ENCODE peak calls at places on chromosomes 13 and 19, in five cellular contexts. U, S, M, J and Q are unnamed samples.

GRCh38 chr13:24362435-24362951 is 53.1 kb downstream of the C1QTNF9 start:
- DNase-seq in J (no peak), S (no peak), M (no peak), U (no peak), Q (no peak)

GRCh38 chr19:11380653-11381534 is 3.2 kb downstream of the EPOR start:
- DNase-seq in S (peak; percentile 95), J (peak; percentile 95), U (peak; percentile 97), M (peak; percentile 98), Q (peak; percentile 65)

GRCh38 chr19:55678121-55678671 is 3.2 kb downstream of the EPN1 start:
- DNase-seq in J (peak; percentile 88), U (no peak), S (no peak), M (no peak), Q (no peak)

GRCh38 chr19:33212773-33213172 is 12.9 kb downstream of the SLC7A10 start:
- DNase-seq in S (peak; percentile 25), U (no peak), M (no peak), J (no peak), Q (no peak)

GRCh38 chr19:58519087-58519354 is 589 bp downstream of the ZBTB45 start:
- DNase-seq in M (peak; percentile 73), J (no peak), U (no peak), S (peak; percentile 88), Q (peak; percentile 64)

GRCh38 chr19:38869160-38869835 is 8.8 kb downstream of the RINL start:
- DNase-seq in M (no peak), U (no peak), S (peak; percentile 47), J (no peak), Q (no peak)

GRCh38 chr19:58229255-58229639 is 533 bp downstream of the ZNF544 start:
- DNase-seq in J (no peak), U (no peak), S (peak; percentile 44), M (peak; percentile 30), Q (peak; percentile 61)

GRCh38 chr19:43564800-43565199 is 10.5 kb downstream of the XRCC1 start:
- DNase-seq in J (no peak), S (no peak), M (no peak), U (no peak), Q (no peak)

GRCh38 chr19:51016798-51017683 is 2.5 kb downstream of the KLK10 start:
- DNase-seq in J (no peak), S (peak; percentile 83), M (peak; percentile 31), U (peak; percentile 83), Q (peak; percentile 84)

GRCh38 chr13:100491164-100491847 is 97.3 kb downstream of the GGACT start:
- DNase-seq in J (no peak), S (no peak), M (no peak), U (no peak), Q (no peak)

GRCh38 chr19:36441339-36441738 is 22.9 kb upstream of the ZFP82 start:
- DNase-seq in J (no peak), U (no peak), S (no peak), M (no peak), Q (no peak)
- TF ChIP-seq JUND in J (no peak), U (no peak), S (no peak), M (no peak), Q (no peak)

GRCh38 chr13:27482996-27483395 is 32.6 kb upstream of the MTIF3 start:
- DNase-seq in J (peak; percentile 55), U (no peak), S (no peak), M (no peak), Q (no peak)

GRCh38 chr13:27476943-27477681 is 26.7 kb upstream of the MTIF3 start:
- DNase-seq in S (no peak), U (no peak), J (no peak), M (peak; percentile 76), Q (no peak)

GRCh38 chr13:27483421-27483820 is 33.1 kb upstream of the MTIF3 start:
- DNase-seq in U (no peak), M (no peak), J (no peak), S (no peak), Q (no peak)

GRCh38 chr13:27481766-27482165 is 31.4 kb upstream of the MTIF3 start:
- DNase-seq in U (peak; percentile 37), J (no peak), S (peak; percentile 65), M (peak; percentile 37), Q (peak; percentile 57)
- TF ChIP-seq JUND in U (no peak), J (no peak), S (no peak), M (no peak), Q (no peak)

DNA sequence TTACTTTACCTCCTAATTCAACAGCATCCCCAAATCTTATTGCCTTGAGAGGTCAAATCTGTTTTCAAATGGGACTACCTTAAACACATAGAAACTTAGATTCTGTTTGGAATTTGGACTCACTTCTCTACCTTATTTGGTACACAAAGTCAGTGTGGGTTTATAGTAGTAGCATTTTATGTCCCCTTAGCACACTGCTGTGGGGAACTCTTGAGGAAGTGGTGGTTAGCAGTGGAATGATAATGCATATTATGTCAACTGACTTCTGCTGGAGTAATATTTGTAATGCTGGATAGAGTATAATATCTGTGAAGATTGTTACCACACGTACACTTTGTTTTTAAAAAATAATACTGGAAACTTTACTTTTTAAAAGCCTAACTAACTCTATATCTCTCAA is 386.3 kb downstream of the NDFIP2 start:
- DNase-seq in J (no peak), M (no peak), U (no peak), S (no peak), Q (no peak)
- TF ChIP-seq JUND in J (no peak), M (no peak), U (no peak), S (no peak), Q (no peak)

DNA sequence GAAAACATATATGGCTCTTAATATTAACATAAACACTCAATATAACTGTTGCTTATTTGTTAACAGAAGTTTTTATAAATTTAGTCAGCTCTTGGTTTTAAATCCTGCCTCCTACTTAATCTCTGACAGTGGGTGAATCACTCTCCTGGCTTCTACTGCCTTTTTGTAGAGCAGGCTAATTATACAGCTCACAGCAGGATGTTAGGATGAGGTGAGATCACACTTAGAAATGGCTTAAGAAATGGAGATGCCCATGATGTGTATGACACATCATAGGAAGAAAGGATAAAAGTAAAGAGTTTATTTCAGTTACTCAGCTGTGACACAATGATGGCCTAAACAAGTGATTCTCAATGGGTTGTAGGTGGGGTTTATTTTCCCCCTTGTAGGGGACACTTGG is 345.6 kb downstream of the SPRY2 start:
- DNase-seq in M (no peak), S (no peak), J (no peak), U (no peak), Q (no peak)
- TF ChIP-seq JUND in M (no peak), S (peak; percentile 32), J (no peak), U (no peak), Q (no peak)

GRCh38 chr19:34678085-34678412 is 571 bp downstream of the ZNF302 start:
- DNase-seq in U (no peak), M (no peak), J (no peak), S (no peak), Q (no peak)

GRCh38 chr19:34677386-34678084 is at the start of gene ZNF302:
- DNase-seq in J (peak; percentile 85), M (no peak), U (peak; percentile 87), S (peak; percentile 94), Q (peak; percentile 19)

GRCh38 chr19:34678421-34678820 is 943 bp downstream of the ZNF302 start:
- DNase-seq in J (no peak), S (no peak), M (no peak), U (no peak), Q (no peak)

GRCh38 chr19:34675919-34676318 is 1.0 kb downstream of the SCGB2B2 start:
- DNase-seq in U (no peak), J (no peak), M (no peak), S (no peak), Q (no peak)

DNA sequence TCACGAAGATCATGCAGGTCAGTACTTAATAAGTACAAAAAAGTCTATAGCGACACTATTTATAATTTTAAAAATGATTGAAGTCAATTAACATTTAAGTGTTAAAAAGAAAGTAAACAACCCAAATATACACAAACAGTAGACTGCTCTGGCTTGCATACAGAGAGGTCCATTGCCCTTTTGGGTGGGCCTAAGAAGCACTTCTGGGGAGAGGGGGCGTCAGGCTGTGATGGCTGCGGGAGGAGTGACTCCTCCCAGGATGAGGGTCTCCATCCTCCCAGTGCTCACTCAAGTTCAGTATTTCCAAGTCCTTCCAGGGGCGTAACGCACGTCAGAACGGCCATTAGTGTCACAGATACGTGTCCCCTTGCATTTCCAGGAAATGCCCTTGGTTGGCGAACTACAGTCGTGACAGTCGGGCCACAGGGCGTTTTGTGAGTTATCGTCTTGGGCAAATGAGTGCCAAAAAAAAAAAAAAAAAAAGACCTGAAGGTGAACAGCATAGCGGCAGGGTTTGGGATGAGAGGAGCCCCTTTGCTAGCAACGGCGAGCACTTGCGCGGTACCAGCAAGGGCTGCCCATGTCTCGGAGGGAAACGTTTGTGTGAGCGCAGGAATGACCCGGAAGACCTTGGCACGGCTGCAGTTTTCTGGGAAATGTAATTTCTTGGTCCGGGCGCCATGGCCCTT is at the start of gene SCGB2B2:
- DNase-seq in M (no peak), S (peak; percentile 82), U (peak; percentile 80), J (peak; percentile 50), Q (no peak)
- TF ChIP-seq JUND in M (no peak), S (no peak), U (no peak), J (no peak), Q (no peak)

DNA sequence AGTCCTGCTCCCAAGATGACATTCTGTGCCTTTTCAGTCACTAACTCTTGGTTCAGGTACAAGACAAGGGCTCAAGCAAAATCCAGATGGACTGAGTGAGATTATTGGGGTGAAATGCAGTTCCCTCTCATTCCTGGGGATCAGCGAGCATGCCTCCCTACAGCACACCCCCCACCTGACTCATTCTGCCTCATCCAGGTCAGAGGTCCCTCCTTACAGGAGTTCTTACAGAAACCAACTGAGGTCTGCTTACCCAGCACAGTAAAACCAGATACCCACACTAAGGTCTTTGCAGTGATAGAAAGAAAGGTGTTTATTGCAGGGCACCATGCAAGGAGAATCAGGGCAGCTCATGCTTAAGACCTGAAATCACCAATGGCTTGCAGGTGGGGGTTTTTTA is 21.6 kb upstream of the MRI1 start:
- DNase-seq in S (no peak), J (no peak), M (no peak), U (no peak), Q (no peak)
- TF ChIP-seq JUND in S (no peak), J (no peak), M (no peak), U (no peak), Q (no peak)

GRCh38 chr13:36880961-36881360 is 39.1 kb downstream of the SMAD9 start:
- DNase-seq in J (no peak), S (no peak), U (no peak), M (no peak), Q (no peak)
- TF ChIP-seq JUND in J (no peak), S (no peak), U (no peak), M (no peak), Q (no peak)